ENCODE peak calls at places on chromosome 2, in five cellular contexts. One of them, this sample, is unnamed.

GRCh38 chr2:239577306-239577705 is 176.5 kb upstream of the HDAC4 start:
- DNase-seq in fibroblast of pulmonary artery: no peak
- DNase-seq in effector memory CD4-positive, alpha-beta T cell: no peak
- DNase-seq in stimulated activated CD4-positive, alpha-beta T cell treated with anti-CD3 and anti-CD28 coated beads, Interleukin-15, amount 100 ng/mL, for 1 hour: no peak
- DNase-seq in retina: no peak
- DNase-seq in this sample: no peak

GRCh38 chr2:239459581-239459980 is 58.8 kb upstream of the HDAC4 start:
- DNase-seq in fibroblast of pulmonary artery: no peak
- DNase-seq in retina: peak; percentile 74
- DNase-seq in stimulated activated CD4-positive, alpha-beta T cell treated with anti-CD3 and anti-CD28 coated beads, Interleukin-15, amount 100 ng/mL, for 1 hour: no peak
- DNase-seq in effector memory CD4-positive, alpha-beta T cell: no peak
- DNase-seq in this sample: no peak

GRCh38 chr2:130389363-130389762 is 33.5 kb downstream of the PTPN18 start:
- DNase-seq in stimulated activated CD4-positive, alpha-beta T cell treated with anti-CD3 and anti-CD28 coated beads, Interleukin-15, amount 100 ng/mL, for 1 hour: no peak
- DNase-seq in retina: no peak
- DNase-seq in effector memory CD4-positive, alpha-beta T cell: no peak
- DNase-seq in fibroblast of pulmonary artery: no peak
- DNase-seq in this sample: no peak

GRCh38 chr2:7430869-7431641 is 513.8 kb downstream of the RNF144A start:
- DNase-seq in retina: peak; percentile 78
- DNase-seq in stimulated activated CD4-positive, alpha-beta T cell treated with anti-CD3 and anti-CD28 coated beads, Interleukin-15, amount 100 ng/mL, for 1 hour: no peak
- DNase-seq in fibroblast of pulmonary artery: no peak
- DNase-seq in effector memory CD4-positive, alpha-beta T cell: no peak
- DNase-seq in this sample: no peak

GRCh38 chr2:54579682-54580349 is 123.7 kb downstream of the SPTBN1 start:
- DNase-seq in effector memory CD4-positive, alpha-beta T cell: no peak
- DNase-seq in fibroblast of pulmonary artery: no peak
- DNase-seq in retina: no peak
- DNase-seq in stimulated activated CD4-positive, alpha-beta T cell treated with anti-CD3 and anti-CD28 coated beads, Interleukin-15, amount 100 ng/mL, for 1 hour: no peak
- DNase-seq in this sample: no peak

GRCh38 chr2:64838817-64839216 is 150.4 kb upstream of the SLC1A4 start:
- DNase-seq in effector memory CD4-positive, alpha-beta T cell: no peak
- DNase-seq in retina: no peak
- DNase-seq in fibroblast of pulmonary artery: peak; percentile 70
- DNase-seq in stimulated activated CD4-positive, alpha-beta T cell treated with anti-CD3 and anti-CD28 coated beads, Interleukin-15, amount 100 ng/mL, for 1 hour: no peak
- DNase-seq in this sample: no peak

GRCh38 chr2:64356906-64357305 is 97.1 kb upstream of the LGALSL start:
- DNase-seq in fibroblast of pulmonary artery: no peak
- DNase-seq in effector memory CD4-positive, alpha-beta T cell: no peak
- DNase-seq in stimulated activated CD4-positive, alpha-beta T cell treated with anti-CD3 and anti-CD28 coated beads, Interleukin-15, amount 100 ng/mL, for 1 hour: no peak
- DNase-seq in retina: no peak
- DNase-seq in this sample: no peak

GRCh38 chr2:95312543-95313205 is 15.5 kb downstream of the KCNIP3 start:
- DNase-seq in effector memory CD4-positive, alpha-beta T cell: no peak
- DNase-seq in stimulated activated CD4-positive, alpha-beta T cell treated with anti-CD3 and anti-CD28 coated beads, Interleukin-15, amount 100 ng/mL, for 1 hour: no peak
- DNase-seq in fibroblast of pulmonary artery: no peak
- DNase-seq in retina: peak; percentile 48
- DNase-seq in this sample: peak; percentile 92

GRCh38 chr2:133039531-133039930 is 369.5 kb upstream of the LYPD1 start:
- DNase-seq in fibroblast of pulmonary artery: no peak
- DNase-seq in effector memory CD4-positive, alpha-beta T cell: no peak
- DNase-seq in retina: no peak
- DNase-seq in stimulated activated CD4-positive, alpha-beta T cell treated with anti-CD3 and anti-CD28 coated beads, Interleukin-15, amount 100 ng/mL, for 1 hour: no peak
- DNase-seq in this sample: no peak

GRCh38 chr2:74982581-74982980 is 24.1 kb downstream of the POLE4 start:
- DNase-seq in retina: no peak
- DNase-seq in stimulated activated CD4-positive, alpha-beta T cell treated with anti-CD3 and anti-CD28 coated beads, Interleukin-15, amount 100 ng/mL, for 1 hour: no peak
- DNase-seq in effector memory CD4-positive, alpha-beta T cell: no peak
- DNase-seq in fibroblast of pulmonary artery: peak; percentile 13
- DNase-seq in this sample: no peak

GRCh38 chr2:112603731-112604130 is 19.3 kb downstream of the CHCHD5 start:
- DNase-seq in fibroblast of pulmonary artery: no peak
- DNase-seq in effector memory CD4-positive, alpha-beta T cell: no peak
- DNase-seq in retina: no peak
- DNase-seq in stimulated activated CD4-positive, alpha-beta T cell treated with anti-CD3 and anti-CD28 coated beads, Interleukin-15, amount 100 ng/mL, for 1 hour: no peak
- DNase-seq in this sample: no peak

GRCh38 chr2:239934571-239935171 is 90.5 kb downstream of the NDUFA10 start:
- DNase-seq in fibroblast of pulmonary artery: peak; percentile 62
- DNase-seq in retina: peak; percentile 83
- DNase-seq in effector memory CD4-positive, alpha-beta T cell: no peak
- DNase-seq in stimulated activated CD4-positive, alpha-beta T cell treated with anti-CD3 and anti-CD28 coated beads, Interleukin-15, amount 100 ng/mL, for 1 hour: no peak
- DNase-seq in this sample: peak; percentile 72

GRCh38 chr2:101119431-101119830 is 31.8 kb downstream of the TBC1D8 start:
- DNase-seq in fibroblast of pulmonary artery: peak; percentile 26
- DNase-seq in retina: no peak
- DNase-seq in stimulated activated CD4-positive, alpha-beta T cell treated with anti-CD3 and anti-CD28 coated beads, Interleukin-15, amount 100 ng/mL, for 1 hour: no peak
- DNase-seq in effector memory CD4-positive, alpha-beta T cell: no peak
- DNase-seq in this sample: no peak

GRCh38 chr2:235390108-235390815 is 103.6 kb upstream of the AGAP1 start:
- DNase-seq in retina: no peak
- DNase-seq in fibroblast of pulmonary artery: peak; percentile 9
- DNase-seq in stimulated activated CD4-positive, alpha-beta T cell treated with anti-CD3 and anti-CD28 coated beads, Interleukin-15, amount 100 ng/mL, for 1 hour: no peak
- DNase-seq in effector memory CD4-positive, alpha-beta T cell: peak; percentile 25
- DNase-seq in this sample: no peak

GRCh38 chr2:186841940-186842339 is 7.0 kb downstream of the ZSWIM2 start:
- DNase-seq in effector memory CD4-positive, alpha-beta T cell: no peak
- DNase-seq in stimulated activated CD4-positive, alpha-beta T cell treated with anti-CD3 and anti-CD28 coated beads, Interleukin-15, amount 100 ng/mL, for 1 hour: no peak
- DNase-seq in fibroblast of pulmonary artery: peak; percentile 48
- DNase-seq in retina: no peak
- DNase-seq in this sample: no peak